ENCODE peak calls at places on chromosomes 6 and 20, in nine cellular contexts. B, A, O, S, C, Y, L, V and W are unnamed samples.

GRCh38 chr6:134374486-134374885 is 56.6 kb upstream of the SGK1 start:
- DNase-seq in B (peak; percentile 62), A (no peak), O (no peak), S (no peak), C (no peak), Y (no peak), L (peak; percentile 41), V (no peak), W (no peak)

GRCh38 chr6:100665041-100665380 is 200.3 kb upstream of the SIM1 start:
- DNase-seq in B (no peak), A (no peak), O (no peak), S (no peak), C (no peak), Y (no peak), L (no peak), V (no peak), W (no peak)

GRCh38 chr6:90663873-90664272 is 77.0 kb upstream of the MAP3K7 start:
- DNase-seq in B (no peak), A (peak; percentile 1), O (no peak), S (no peak), C (no peak), Y (no peak), L (no peak), V (no peak), W (no peak)

GRCh38 chr20:23260181-23260840 is 90.3 kb upstream of the NXT1 start:
- DNase-seq in B (no peak), A (no peak), O (no peak), S (no peak), C (no peak), Y (no peak), L (no peak), V (no peak), W (no peak)

GRCh38 chr20:17525650-17526049 is 5.5 kb downstream of the BFSP1 start:
- DNase-seq in B (no peak), A (peak; percentile 82), O (no peak), S (no peak), C (peak; percentile 32), Y (no peak), L (peak; percentile 45), V (no peak), W (no peak)

GRCh38 chr20:6806291-6806690 is 38.8 kb downstream of the BMP2 start:
- DNase-seq in B (no peak), A (peak; percentile 44), O (no peak), S (no peak), C (no peak), Y (no peak), L (no peak), V (no peak), W (no peak)

GRCh38 chr6:12483712-12484111 is 193.6 kb downstream of the EDN1 start:
- DNase-seq in B (peak; percentile 99), A (no peak), O (no peak), S (no peak), C (no peak), Y (no peak), L (peak; percentile 75), V (peak; percentile 43), W (no peak)

GRCh38 chr20:35179292-35180212 is 7.7 kb downstream of the PROCR start:
- DNase-seq in B (no peak), A (peak; percentile 32), O (no peak), S (no peak), C (no peak), Y (no peak), L (no peak), V (no peak), W (no peak)

GRCh38 chr6:18432180-18432579 is 45.0 kb downstream of the RNF144B start:
- DNase-seq in B (peak; percentile 89), A (no peak), O (no peak), S (no peak), C (no peak), Y (no peak), L (peak; percentile 33), V (peak; percentile 51), W (no peak)

GRCh38 chr20:32543570-32544259 is 41.4 kb downstream of the NOL4L start:
- DNase-seq in B (no peak), A (no peak), O (no peak), S (no peak), C (no peak), Y (no peak), L (no peak), V (no peak), W (no peak)

GRCh38 chr6:15504581-15505350 is 158.1 kb downstream of the DTNBP1 start:
- DNase-seq in B (peak; percentile 98), A (peak; percentile 75), O (peak; percentile 92), S (peak; percentile 89), C (peak; percentile 39), Y (peak; percentile 82), L (peak; percentile 99), V (peak; percentile 99), W (peak; percentile 84)

GRCh38 chr20:64100566-64100888 is 6.8 kb downstream of the NPBWR2 start:
- DNase-seq in B (no peak), A (no peak), O (no peak), S (no peak), C (no peak), Y (no peak), L (no peak), V (no peak), W (no peak)

GRCh38 chr6:149559389-149559788 is 6.8 kb upstream of the GINM1 start:
- DNase-seq in B (no peak), A (no peak), O (no peak), S (no peak), C (no peak), Y (no peak), L (no peak), V (no peak), W (no peak)

GRCh38 chr20:364905-365794 is 15.4 kb upstream of the TRIB3 start:
- DNase-seq in B (peak; percentile 51), A (peak; percentile 69), O (no peak), S (no peak), C (no peak), Y (no peak), L (peak; percentile 45), V (no peak), W (no peak)

GRCh38 chr6:38498085-38498484 is 141.6 kb downstream of the BTBD9 start:
- DNase-seq in B (peak; percentile 46), A (no peak), O (no peak), S (no peak), C (no peak), Y (no peak), L (no peak), V (no peak), W (no peak)

GRCh38 chr20:63093966-63094766 is 87.4 kb upstream of the BHLHE23 start:
- DNase-seq in B (no peak), A (no peak), O (peak; percentile 54), S (no peak), C (no peak), Y (no peak), L (no peak), V (no peak), W (peak; percentile 66)

GRCh38 chr6:101824551-101825345 is 431.2 kb downstream of the GRIK2 start:
- DNase-seq in B (peak; percentile 25), A (no peak), O (no peak), S (no peak), C (no peak), Y (no peak), L (peak; percentile 43), V (no peak), W (no peak)

GRCh38 chr6:137496392-137496767 is 2.2 kb upstream of the OLIG3 start:
- DNase-seq in B (no peak), A (peak; percentile 30), O (no peak), S (no peak), C (no peak), Y (no peak), L (no peak), V (no peak), W (no peak)

GRCh38 chr6:82330171-82330804 is 33.3 kb upstream of the TPBG start:
- DNase-seq in B (no peak), A (no peak), O (no peak), S (no peak), C (no peak), Y (no peak), L (no peak), V (no peak), W (no peak)

GRCh38 chr20:3514012-3514642 is 43.3 kb downstream of the ATRN start:
- DNase-seq in B (peak; percentile 54), A (no peak), O (no peak), S (no peak), C (no peak), Y (no peak), L (no peak), V (peak; percentile 31), W (no peak)

GRCh38 chr20:46213946-46214830 is 94.1 kb downstream of the CDH22 start:
- DNase-seq in B (no peak), A (no peak), O (peak; percentile 71), S (peak; percentile 70), C (no peak), Y (no peak), L (no peak), V (peak; percentile 6), W (peak; percentile 87)

GRCh38 chr20:46814366-46815232 is 80.0 kb upstream of the EYA2 start:
- DNase-seq in B (peak; percentile 87), A (peak; percentile 90), O (no peak), S (no peak), C (peak; percentile 33), Y (no peak), L (peak; percentile 22), V (peak; percentile 17), W (no peak)

GRCh38 chr20:50191065-50191565 is 485 bp downstream of the CEBPB start:
- DNase-seq in B (no peak), A (peak; percentile 84), O (no peak), S (peak; percentile 31), C (peak; percentile 71), Y (peak; percentile 49), L (no peak), V (no peak), W (peak; percentile 93)

GRCh38 chr20:53692465-53693067 is 98.9 kb upstream of the ZNF217 start:
- DNase-seq in B (peak; percentile 86), A (no peak), O (peak; percentile 74), S (peak; percentile 26), C (no peak), Y (no peak), L (peak; percentile 86), V (no peak), W (peak; percentile 89)

GRCh38 chr6:106143582-106144139 is 57.5 kb downstream of the PRDM1 start:
- DNase-seq in B (no peak), A (no peak), O (no peak), S (no peak), C (no peak), Y (no peak), L (no peak), V (no peak), W (no peak)

GRCh38 chr20:59412896-59413295 is 112.5 kb downstream of the EDN3 start:
- DNase-seq in B (no peak), A (no peak), O (peak; percentile 46), S (no peak), C (no peak), Y (no peak), L (no peak), V (no peak), W (no peak)

GRCh38 chr6:19896580-19897010 is 59.4 kb downstream of the ID4 start:
- DNase-seq in B (no peak), A (peak; percentile 33), O (no peak), S (no peak), C (no peak), Y (no peak), L (no peak), V (no peak), W (no peak)

GRCh38 chr20:43755851-43756250 is 29.0 kb upstream of the GTSF1L start:
- DNase-seq in B (peak; percentile 74), A (no peak), O (no peak), S (no peak), C (no peak), Y (no peak), L (peak; percentile 53), V (peak; percentile 47), W (no peak)

GRCh38 chr20:34952676-34953075 is 2.9 kb downstream of the GSS start:
- DNase-seq in B (peak; percentile 19), A (no peak), O (no peak), S (no peak), C (no peak), Y (no peak), L (peak; percentile 37), V (peak; percentile 5), W (no peak)

GRCh38 chr20:23291575-23292240 is 58.9 kb upstream of the NXT1 start:
- DNase-seq in B (no peak), A (no peak), O (peak; percentile 11), S (no peak), C (no peak), Y (no peak), L (no peak), V (no peak), W (no peak)

GRCh38 chr6:4302524-4302923 is 167.1 kb upstream of the ECI2 start:
- DNase-seq in B (no peak), A (no peak), O (no peak), S (no peak), C (no peak), Y (no peak), L (no peak), V (no peak), W (no peak)